ENCODE peak calls at places on chromosomes 7 and 10, in five cellular contexts. I, Z, M, W and R are unnamed samples.

GRCh38 chr7:115471891-115472290 is 550.0 kb downstream of the MDFIC start:
- DNase-seq in I (no peak), Z (no peak), M (no peak), W (no peak), R (no peak)

GRCh38 chr10:85446852-85447251 is 919.7 kb downstream of the GRID1 start:
- DNase-seq in I (peak), Z (no peak), M (no peak), W (no peak), R (no peak)

GRCh38 chr7:142438923-142439515 is 181.2 kb upstream of the PRSS58 start:
- DNase-seq in I (no peak), Z (no peak), M (no peak), W (no peak), R (no peak)

GRCh38 chr10:124494050-124494807 is 32.6 kb downstream of the LHPP start:
- DNase-seq in I (peak), Z (no peak), M (no peak), W (no peak), R (no peak)

GRCh38 chr10:14603539-14604102 is 171.1 kb downstream of the FAM107B start:
- DNase-seq in I (peak), Z (peak), M (no peak), W (no peak), R (no peak)

GRCh38 chr7:125814030-125814535 is 884.5 kb upstream of the POT1 start:
- DNase-seq in I (no peak), Z (no peak), M (no peak), W (no peak), R (no peak)

GRCh38 chr7:1555046-1555812 is 776 bp downstream of the TMEM184A start:
- DNase-seq in I (no peak), Z (peak), M (no peak), W (peak), R (no peak)

GRCh38 chr7:143437568-143437967 is 5.7 kb upstream of the TAS2R60 start:
- DNase-seq in I (no peak), Z (no peak), M (no peak), W (no peak), R (no peak)

GRCh38 chr10:110762109-110762848 is 109.4 kb upstream of the PDCD4 start:
- DNase-seq in I (no peak), Z (no peak), M (no peak), W (no peak), R (no peak)

GRCh38 chr10:48658243-48658888 is 26.3 kb upstream of the WDFY4 start:
- DNase-seq in I (peak), Z (peak), M (peak), W (peak), R (no peak)

GRCh38 chr10:64733980-64734379 is 1212.8 kb downstream of the REEP3 start:
- DNase-seq in I (peak), Z (peak), M (no peak), W (no peak), R (no peak)

GRCh38 chr10:13806419-13806818 is 219.7 kb downstream of the PRPF18 start:
- DNase-seq in I (no peak), Z (no peak), M (no peak), W (no peak), R (no peak)

GRCh38 chr10:52818019-52818418 is 45.4 kb upstream of the MBL2 start:
- DNase-seq in I (peak), Z (peak), M (peak), W (no peak), R (no peak)

GRCh38 chr10:7412482-7413251 is 1.8 kb upstream of the SFMBT2 start:
- DNase-seq in I (peak), Z (peak), M (no peak), W (no peak), R (no peak)

GRCh38 chr7:3214090-3214413 is 87.0 kb upstream of the SDK1 start:
- DNase-seq in I (no peak), Z (no peak), M (no peak), W (no peak), R (no peak)

GRCh38 chr7:47568569-47568968 is 13.3 kb downstream of the TNS3 start:
- DNase-seq in I (peak), Z (no peak), M (no peak), W (no peak), R (no peak)

GRCh38 chr7:143318661-143319060 is 2.8 kb downstream of the CLCN1 start:
- DNase-seq in I (peak), Z (no peak), M (no peak), W (no peak), R (no peak)

GRCh38 chr10:16646474-16647059 is 124.9 kb upstream of the C1QL3 start:
- DNase-seq in I (peak), Z (no peak), M (no peak), W (no peak), R (no peak)

GRCh38 chr7:127107601-127108007 is 145.1 kb downstream of the GRM8 start:
- DNase-seq in I (peak), Z (peak), M (peak), W (peak), R (no peak)

GRCh38 chr10:112761256-112761655 is 188.8 kb upstream of the TCF7L2 start:
- DNase-seq in I (no peak), Z (no peak), M (no peak), W (no peak), R (no peak)